ENCODE peak calls at places on chromosome 15, in four cellular contexts. G, D, O and M are unnamed samples.
A peak's percentile ranks its signal among the peaks of the same experiment; 100 is the strongest.

GRCh38 chr15:60573936-60574335 is 95.0 kb upstream of the ICE2 start:
- DNase-seq in O (no peak), D (no peak), G (no peak), M (no peak)

GRCh38 chr15:65833501-65834220 is 35.6 kb upstream of the RAB11A start:
- DNase-seq in O (peak; percentile 49), G (peak; percentile 29), D (no peak), M (peak; percentile 37)

GRCh38 chr15:39312984-39313383 is 267.9 kb upstream of the THBS1 start:
- DNase-seq in D (no peak), O (no peak), G (peak; percentile 77), M (no peak)

GRCh38 chr15:89820651-89821611 is 6.3 kb upstream of the ANPEP start:
- DNase-seq in D (no peak), G (no peak), O (no peak), M (no peak)

GRCh38 chr15:94532226-94532625 is 300.9 kb downstream of the MCTP2 start:
- DNase-seq in G (no peak), O (no peak), D (no peak), M (no peak)

GRCh38 chr15:87576486-87577176 is 679.9 kb downstream of the NTRK3 start:
- DNase-seq in G (no peak), O (no peak), D (no peak), M (no peak)

GRCh38 chr15:88225484-88225883 is 31.1 kb downstream of the NTRK3 start:
- DNase-seq in O (no peak), G (no peak), D (no peak), M (no peak)

GRCh38 chr15:76345269-76345879 is 8.8 kb downstream of the ISL2 start:
- DNase-seq in G (no peak), D (no peak), O (no peak), M (no peak)

GRCh38 chr15:38610748-38611147 is 46.1 kb upstream of the RASGRP1 start:
- DNase-seq in D (no peak), O (no peak), G (no peak), M (no peak)

GRCh38 chr15:78265752-78266224 is 1.4 kb downstream of the DNAJA4 start:
- DNase-seq in O (no peak), D (no peak), G (no peak), M (no peak)

GRCh38 chr15:75036269-75036668 is 12.9 kb downstream of the PPCDC start:
- DNase-seq in G (no peak), D (peak; percentile 54), O (no peak), M (peak; percentile 70)

DNA sequence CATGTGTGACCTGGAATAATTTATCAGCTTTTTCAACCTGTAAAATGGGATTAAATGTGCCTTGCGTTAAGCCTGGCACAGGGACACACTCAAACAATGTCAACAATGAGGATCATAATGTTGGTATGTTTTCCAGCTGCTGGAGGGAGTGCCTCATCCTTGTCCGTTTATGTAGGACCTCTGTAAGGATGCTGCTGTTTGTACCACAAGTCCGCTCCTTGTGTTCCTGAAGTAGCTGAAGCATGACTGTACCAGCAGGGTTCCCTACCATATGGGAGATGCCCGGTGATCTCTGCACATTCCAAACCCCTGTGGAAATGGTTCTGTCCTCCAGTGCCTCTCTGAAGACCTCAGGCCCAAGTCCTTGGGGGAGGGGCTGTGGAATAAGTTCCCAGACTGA is 49.8 kb upstream of the NEO1 start:
- DNase-seq in G (no peak), O (no peak), D (no peak), M (no peak)
- TF ChIP-seq JUND in G (no peak), O (no peak), D (no peak), M (no peak)

DNA sequence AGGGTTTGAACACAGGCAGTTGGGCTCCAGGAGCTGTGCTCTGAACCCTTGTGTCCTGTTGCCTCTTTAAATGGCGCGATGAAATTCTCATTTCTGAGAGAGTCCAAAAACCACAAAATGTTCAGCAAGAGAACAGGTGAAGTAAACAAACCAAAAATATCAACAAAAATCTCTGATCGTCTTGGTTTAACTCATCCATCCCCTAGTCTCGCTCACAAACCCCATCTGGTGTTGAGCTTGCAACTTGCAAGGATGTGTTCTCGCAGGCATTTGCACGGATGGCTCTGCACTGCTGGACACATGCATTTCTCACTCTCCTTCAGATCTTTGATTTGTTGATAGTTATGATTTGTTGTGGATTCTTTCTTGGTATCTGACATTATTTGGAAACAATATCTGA is 31.1 kb downstream of the FAH start:
- DNase-seq in D (no peak), G (no peak), O (peak; percentile 35), M (no peak)
- TF ChIP-seq JUND in D (no peak), G (no peak), O (no peak), M (no peak)

GRCh38 chr15:40479024-40479423 is 8.2 kb downstream of the CHST14 start:
- DNase-seq in O (no peak), D (no peak), G (no peak), M (no peak)

GRCh38 chr15:40474581-40474980 is 3.8 kb downstream of the CHST14 start:
- DNase-seq in O (no peak), D (no peak), G (no peak), M (no peak)

GRCh38 chr15:40481671-40482070 is 10.9 kb downstream of the CHST14 start:
- DNase-seq in O (no peak), D (no peak), G (no peak), M (no peak)

GRCh38 chr15:40472171-40472727 is 1.5 kb downstream of the CHST14 start:
- DNase-seq in G (no peak), O (no peak), D (no peak), M (no peak)

GRCh38 chr15:40477703-40478269 is 7.0 kb downstream of the CHST14 start:
- DNase-seq in D (no peak), G (no peak), O (no peak), M (peak; percentile 58)
- TF ChIP-seq JUND in D (no peak), G (no peak), O (no peak), M (no peak)

GRCh38 chr15:90872481-90873184 is 4.2 kb downstream of the FURIN start:
- DNase-seq in O (peak; percentile 49), G (peak; percentile 56), D (peak; percentile 45), M (no peak)
- TF ChIP-seq JUND in O (peak; percentile 68), G (no peak), D (peak; percentile 88), M (no peak)

GRCh38 chr15:67065531-67066005 is at the start of gene SMAD3:
- DNase-seq in O (peak; percentile 94), D (no peak), G (peak; percentile 86), M (peak; percentile 96)

GRCh38 chr15:67061811-67062348 is 3.5 kb upstream of the SMAD3 start:
- DNase-seq in O (no peak), G (no peak), D (no peak), M (no peak)

GRCh38 chr15:67064607-67065530 is 533 bp upstream of the SMAD3 start:
- DNase-seq in D (peak; percentile 95), G (peak; percentile 67), O (no peak), M (no peak)

GRCh38 chr15:67062365-67062985 is 2.9 kb upstream of the SMAD3 start:
- DNase-seq in O (no peak), G (peak; percentile 90), D (no peak), M (no peak)

DNA sequence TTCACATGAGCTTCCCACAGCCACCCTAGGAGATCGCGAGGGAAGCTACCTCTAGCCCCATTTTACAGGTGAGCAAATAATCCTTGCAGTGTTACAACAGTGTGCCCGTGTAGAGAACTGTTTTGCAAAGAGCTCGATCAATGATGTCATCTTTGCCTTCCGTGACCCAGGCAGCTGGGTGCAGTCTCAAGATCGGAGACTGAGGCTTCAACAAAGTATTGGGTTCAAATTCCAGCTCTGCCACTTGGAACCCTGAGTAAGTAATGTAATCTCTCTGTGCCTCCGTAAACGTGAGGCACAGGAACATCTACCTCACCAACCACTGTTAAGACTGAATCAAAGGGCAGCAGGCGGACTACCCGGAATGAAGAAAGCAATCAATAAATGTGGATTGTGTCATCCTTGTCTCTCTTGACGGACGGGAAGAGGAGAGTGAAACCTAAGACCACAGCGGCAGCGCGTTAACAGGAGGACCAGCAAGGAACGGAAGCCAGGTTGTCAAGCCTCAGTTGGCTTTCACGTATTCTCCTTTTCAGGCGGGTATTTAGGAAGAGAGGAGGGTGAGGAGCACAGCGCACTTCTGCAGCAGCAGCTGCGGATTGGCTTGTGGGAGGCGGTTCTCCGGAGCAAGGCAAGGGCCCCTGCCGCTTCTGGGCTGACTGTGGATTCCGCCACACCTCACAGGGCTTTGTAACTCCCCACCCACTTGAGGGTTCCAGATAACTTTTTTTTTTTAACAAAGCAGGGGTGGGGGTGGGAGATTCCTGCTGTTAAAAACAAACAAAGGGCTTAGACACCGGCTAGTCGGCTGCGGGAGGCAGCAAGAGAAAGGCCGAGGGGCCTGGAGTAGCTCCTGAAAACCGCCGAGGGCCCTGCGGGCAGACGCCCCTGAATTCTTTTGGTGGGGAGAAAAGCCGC is 1.5 kb upstream of the SMAD3 start:
- DNase-seq in O (no peak), D (peak; percentile 73), G (peak; percentile 90), M (no peak)
- TF ChIP-seq JUND in O (no peak), D (peak; percentile 8), G (peak; percentile 33), M (no peak)

GRCh38 chr15:33083232-33084006 is 111.1 kb downstream of the FMN1 start:
- DNase-seq in D (no peak), G (no peak), O (no peak), M (no peak)

GRCh38 chr15:33089165-33089877 is 105.2 kb downstream of the FMN1 start:
- DNase-seq in D (no peak), G (no peak), O (no peak), M (no peak)

GRCh38 chr15:33086500-33087141 is 107.9 kb downstream of the FMN1 start:
- DNase-seq in O (peak; percentile 30), D (no peak), G (peak; percentile 19), M (peak; percentile 75)

GRCh38 chr15:33089878-33090757 is 104.4 kb downstream of the FMN1 start:
- DNase-seq in G (no peak), O (no peak), D (no peak), M (peak; percentile 38)

GRCh38 chr15:33084661-33085060 is 109.9 kb downstream of the FMN1 start:
- DNase-seq in G (no peak), O (no peak), D (no peak), M (no peak)
- TF ChIP-seq JUND in G (no peak), O (no peak), D (no peak), M (no peak)

GRCh38 chr15:80264031-80264430 is 12.0 kb upstream of the CTXND1 start:
- DNase-seq in D (peak; percentile 19), G (no peak), O (no peak), M (peak; percentile 38)

GRCh38 chr15:80266745-80267144 is 14.7 kb upstream of the CTXND1 start:
- DNase-seq in O (no peak), G (no peak), D (no peak), M (no peak)

GRCh38 chr15:80265021-80265420 is 13.0 kb upstream of the CTXND1 start:
- DNase-seq in G (no peak), O (no peak), D (no peak), M (no peak)

GRCh38 chr15:80266113-80266512 is 14.1 kb upstream of the CTXND1 start:
- DNase-seq in O (no peak), D (no peak), G (no peak), M (no peak)

GRCh38 chr15:80268101-80268500 is 16.1 kb upstream of the CTXND1 start:
- DNase-seq in O (no peak), G (no peak), D (no peak), M (no peak)
- TF ChIP-seq JUND in O (no peak), G (no peak), D (no peak), M (no peak)